ENCODE peak calls at places on chromosomes 7 and 10, in nine cellular contexts. J is activated T-helper 2 cell treated with anti-CD3 and anti-CD28 coated beads, Interferon-gamma antibody, Interleukin-2, Interleukin-4, amounts not matched to agents 10 μg/mL and 5 μg/mL and 100 μg/mL, durations not matched to agents 14 hours and 24 hours and 36 hours; T is BJ; I is GM12891; M is coronary artery; K is activated naive CD8-positive, alpha-beta T cell treated with anti-CD3 and anti-CD28 coated beads, Interleukin-2, amount 50 U/mL, for 16 hours; N is activated CD8-positive, alpha-beta T cell treated with anti-CD3 and anti-CD28 coated beads, Interleukin-2, amount 10 ng/mL, durations not matched to agents 7 days and 5 days; O is activated CD4-positive, alpha-beta T cell treated with anti-CD3 and anti-CD28 coated beads, Interleukin-2, amount 10 ng/mL, durations not matched to agents 7 days and 5 days; Q is heart left ventricle. F is an unnamed sample.
A peak's percentile ranks its signal among the peaks of the same experiment; 100 is the strongest.

GRCh38 chr7:95511716-95512260 is 26.0 kb downstream of the ASB4 start:
- DNase-seq in T (peak; percentile 13), J (peak; percentile 32), O (peak; percentile 66), M (no peak), N (peak; percentile 73), I (no peak), Q (peak; percentile 59), K (no peak), F (peak; percentile 79)

GRCh38 chr10:12594448-12594944 is 245.1 kb downstream of the CAMK1D start:
- DNase-seq in O (peak; percentile 64), N (peak; percentile 64), J (peak; percentile 20), M (no peak), T (no peak), K (no peak), Q (no peak), I (no peak), F (no peak)

GRCh38 chr10:70585555-70586243 is 16.8 kb downstream of the PRF1 start:
- DNase-seq in J (no peak), K (no peak), T (no peak), M (no peak), O (no peak), N (no peak), I (no peak), Q (no peak), F (no peak)

GRCh38 chr7:139752600-139752999 is 25.2 kb downstream of the HIPK2 start:
- DNase-seq in Q (no peak), J (no peak), M (no peak), I (no peak), N (no peak), K (no peak), T (no peak), O (no peak), F (no peak)

GRCh38 chr7:88184848-88185304 is 35.0 kb downstream of the SRI start:
- DNase-seq in I (no peak), M (no peak), Q (no peak), T (no peak), O (no peak), J (no peak), K (no peak), N (no peak), F (peak; percentile 51)

GRCh38 chr10:36725581-36726520 is 399.5 kb upstream of the ANKRD30A start:
- DNase-seq in J (no peak), Q (peak; percentile 28), T (peak; percentile 65), K (no peak), O (no peak), M (no peak), I (no peak), N (no peak), F (peak; percentile 89)

GRCh38 chr10:11755512-11756247 is 13.5 kb downstream of the ECHDC3 start:
- DNase-seq in Q (no peak), T (no peak), J (no peak), M (no peak), K (no peak), I (no peak), O (no peak), N (no peak), F (no peak)

GRCh38 chr10:113059001-113059780 is 109.1 kb downstream of the TCF7L2 start:
- DNase-seq in N (no peak), J (no peak), Q (no peak), I (no peak), T (peak; percentile 47), M (no peak), K (no peak), O (no peak), F (peak; percentile 18)

GRCh38 chr7:30074422-30075030 is 46.3 kb downstream of the PLEKHA8 start:
- DNase-seq in J (no peak), T (no peak), I (no peak), N (no peak), K (no peak), M (no peak), Q (no peak), O (peak; percentile 13), F (peak; percentile 49)

GRCh38 chr10:61744469-61744868 is 81.7 kb downstream of the CABCOCO1 start:
- DNase-seq in N (peak; percentile 28), I (no peak), Q (no peak), T (no peak), K (no peak), M (no peak), O (no peak), J (no peak), F (no peak)

GRCh38 chr10:104328916-104329710 is 9.2 kb downstream of the ITPRIP start:
- DNase-seq in M (no peak), T (peak; percentile 77), J (peak; percentile 44), N (peak; percentile 79), K (peak; percentile 61), Q (peak; percentile 73), I (no peak), O (peak; percentile 72), F (peak; percentile 91)